ENCODE peak calls at places on chromosomes 5 and 9, in six cellular contexts. D is ovary, Q is PC-9, J is psoas muscle, Z is cardiac muscle cell, Y is K562. S is an unnamed sample. For H3K9me3, the result is how much of the 10 kb centered on the place peaks cover.

GRCh38 chr9:23117621-23118020 is 671.0 kb downstream of the DMRTA1 start:
- DNase-seq in Y (no peak), J (no peak), D (no peak), Z (peak), Q (no peak), S (no peak)

GRCh38 chr5:127758884-127759283 is 55.7 kb downstream of the CCDC192 start:
- DNase-seq in Y (no peak), J (no peak), D (no peak), Z (no peak), Q (no peak), S (no peak)

GRCh38 chr5:102762095-102762534 is 7.0 kb downstream of the PAM start:
- DNase-seq in Z (no peak), D (no peak), Y (no peak), Q (no peak), J (no peak), S (no peak)

GRCh38 chr5:142780871-142781270 is 10.7 kb downstream of the ARHGAP26 start:
- DNase-seq in Z (no peak), D (no peak), J (no peak), Q (no peak), Y (no peak), S (no peak)

GRCh38 chr5:138659121-138659520 is 83.9 kb upstream of the HSPA9 start:
- DNase-seq in J (no peak), Y (no peak), D (no peak), Z (no peak), Q (no peak), S (no peak)

GRCh38 chr9:22050924-22051323 is 41.8 kb upstream of the CDKN2B start:
- DNase-seq in J (no peak), Y (no peak), D (no peak), Z (no peak), Q (no peak), S (no peak)

GRCh38 chr9:70405808-70406445 is 8.5 kb downstream of the KLF9 start:
- DNase-seq in Y (no peak), J (no peak), D (no peak), Z (no peak), Q (no peak), S (no peak)

GRCh38 chr5:76789991-76790571 is 28.7 kb upstream of the F2RL1 start:
- DNase-seq in J (no peak), Q (no peak), D (no peak), Z (no peak), Y (no peak), S (peak)

GRCh38 chr9:116497081-116497480 is 190.0 kb upstream of the TRIM32 start:
- DNase-seq in J (no peak), Q (no peak), Y (no peak), D (no peak), Z (no peak), S (no peak)

GRCh38 chr9:118318770-118319443 is 614.7 kb downstream of the TLR4 start:
- DNase-seq in J (peak), Z (no peak), D (no peak), Y (no peak), Q (peak), S (no peak)

GRCh38 chr5:74336286-74336685 is 304.2 kb downstream of the ENC1 start:
- DNase-seq in Z (peak), J (no peak), Y (no peak), D (no peak), Q (no peak), S (peak)

GRCh38 chr5:138654281-138654867 is 79.2 kb upstream of the HSPA9 start:
- DNase-seq in Y (no peak), J (no peak), Z (no peak), Q (peak), D (no peak), S (no peak)

GRCh38 chr5:105407190-105407589 is 1844.6 kb upstream of the NUDT12 start:
- DNase-seq in J (no peak), Y (no peak), D (no peak), Q (no peak), Z (no peak), S (no peak)
- H3K27ac ChIP-seq in J (no peak), Y (no peak), D (no peak), Q (no peak), Z (no peak), S (no peak)

GRCh38 chr5:151252762-151253603 is at the start of gene GM2A:
- DNase-seq in Z (peak), Y (peak), J (peak), D (peak), Q (peak), S (peak)
- H3K4me3 ChIP-seq in Z (peak), Y (peak), J (peak), D (peak), Q (peak), S (peak)

DNA sequence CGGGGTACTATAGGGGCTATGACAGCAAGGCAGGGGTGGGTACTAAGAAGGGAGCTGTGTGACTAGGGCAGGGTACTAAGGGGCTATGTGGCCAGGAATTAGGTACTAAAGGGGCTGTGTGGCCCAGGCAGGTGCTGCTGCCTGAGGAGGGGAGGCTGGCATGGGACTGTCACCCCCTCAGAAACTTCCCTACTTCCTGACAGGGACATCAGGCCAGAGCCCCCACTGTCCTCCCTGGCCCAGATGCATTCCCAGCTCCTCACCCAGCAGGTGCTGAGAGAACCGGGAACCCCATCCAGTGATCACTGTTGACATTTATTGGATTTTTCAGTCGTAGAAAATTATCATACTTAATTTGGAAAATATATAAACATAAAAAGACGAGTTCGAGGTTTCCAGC is 26.6 kb downstream of the IRX2 start:
- DNase-seq in J (no peak), Z (no peak), Y (no peak), D (no peak), Q (no peak), S (peak)
- H3K9me3 ChIP-seq in J (under half), Z (under half), Y (under half), D (under half), Q (under half), S (under half)

GRCh38 chr9:126487856-126488255 is 125.9 kb upstream of the LMX1B start:
- DNase-seq in J (no peak), Y (no peak), Q (no peak), D (no peak), Z (no peak), S (no peak)
- H3K27ac ChIP-seq in J (no peak), Y (no peak), Q (no peak), D (no peak), Z (no peak), S (no peak)

GRCh38 chr9:95333426-95333825 is 15.9 kb upstream of the FANCC start:
- DNase-seq in Y (no peak), Z (no peak), D (no peak), J (no peak), Q (no peak), S (no peak)
- H3K4me3 ChIP-seq in Y (no peak), Z (no peak), D (no peak), J (no peak), Q (no peak), S (no peak)

S was measured in WERI-Rb-1.